ENCODE peak calls at places on chromosome 2, in six cellular contexts. Y is cardiac muscle cell, V is psoas muscle, U is lower lobe of right lung, T is endothelial cell of umbilical vein, F is ascending aorta. J is an unnamed sample.

GRCh38 chr2:157439792-157440186 is 4.1 kb downstream of the CYTIP start:
- DNase-seq in Y (no peak), U (no peak), T (no peak), V (no peak), F (no peak), J (no peak)

GRCh38 chr2:144449028-144449406 is 70.9 kb downstream of the ZEB2 start:
- DNase-seq in Y (no peak), T (no peak), F (peak; percentile 75), U (no peak), V (peak; percentile 74), J (no peak)

GRCh38 chr2:145551661-145552060 is 1031.7 kb upstream of the ZEB2 start:
- DNase-seq in Y (no peak), U (no peak), F (no peak), T (no peak), V (no peak), J (no peak)

GRCh38 chr2:47512581-47513083 is 109.7 kb downstream of the MSH2 start:
- DNase-seq in Y (peak; percentile 30), V (no peak), U (no peak), F (no peak), T (peak; percentile 28), J (no peak)

GRCh38 chr2:52658598-52658997 is 1109.0 kb upstream of the CHAC2 start:
- DNase-seq in V (no peak), Y (peak; percentile 82), U (no peak), F (no peak), T (peak; percentile 82), J (no peak)

GRCh38 chr2:240891492-240892340 is 4.2 kb downstream of the MAB21L4 start:
- DNase-seq in T (no peak), U (no peak), Y (no peak), F (no peak), V (peak; percentile 39), J (no peak)

GRCh38 chr2:234481301-234481700 is 15.6 kb downstream of the ARL4C start:
- DNase-seq in U (no peak), F (no peak), T (no peak), V (no peak), Y (no peak), J (no peak)

GRCh38 chr2:229296016-229296415 is 24.9 kb upstream of the PID1 start:
- DNase-seq in Y (peak; percentile 88), T (no peak), U (no peak), F (no peak), V (no peak), J (no peak)

GRCh38 chr2:216833076-216833475 is 26.8 kb downstream of the TNP1 start:
- DNase-seq in V (peak; percentile 66), Y (no peak), U (no peak), F (no peak), T (no peak), J (no peak)

GRCh38 chr2:81650048-81650971 is 1345.8 kb upstream of the LRRTM1 start:
- DNase-seq in T (no peak), F (no peak), U (no peak), Y (peak; percentile 9), V (no peak), J (no peak)

GRCh38 chr2:78644849-78645248 is 380.7 kb upstream of the REG3G start:
- DNase-seq in T (no peak), F (no peak), Y (no peak), U (no peak), V (no peak), J (no peak)

GRCh38 chr2:116879646-116880045 is 934.8 kb upstream of the DDX18 start:
- DNase-seq in U (no peak), F (no peak), T (no peak), Y (no peak), V (no peak), J (no peak)

GRCh38 chr2:68837164-68837860 is 33.9 kb downstream of the BMP10 start:
- DNase-seq in T (peak; percentile 73), Y (peak; percentile 77), U (peak; percentile 91), V (peak; percentile 73), F (peak; percentile 76), J (peak; percentile 36)

GRCh38 chr2:128444044-128444771 is 125.5 kb upstream of the HS6ST1 start:
- DNase-seq in T (no peak), F (peak; percentile 43), Y (no peak), U (no peak), V (no peak), J (no peak)

GRCh38 chr2:165067958-165068612 is 112.8 kb upstream of the SLC38A11 start:
- DNase-seq in U (no peak), Y (peak; percentile 67), V (no peak), T (peak; percentile 2), F (no peak), J (no peak)

GRCh38 chr2:207734636-207735512 is 23.4 kb downstream of the CCNYL1 start:
- DNase-seq in F (no peak), Y (no peak), U (no peak), V (no peak), T (no peak), J (no peak)

GRCh38 chr2:187548658-187549057 is 5.6 kb downstream of the TFPI start:
- DNase-seq in U (no peak), F (no peak), V (no peak), T (no peak), Y (no peak), J (no peak)

GRCh38 chr2:205712508-205712907 is 30.2 kb downstream of the NRP2 start:
- DNase-seq in F (no peak), U (no peak), V (no peak), T (peak; percentile 68), Y (peak; percentile 30), J (no peak)

GRCh38 chr2:18940184-18940583 is 350.8 kb upstream of the NT5C1B start:
- DNase-seq in T (no peak), F (no peak), Y (no peak), V (no peak), U (no peak), J (no peak)

GRCh38 chr2:240435457-240435954 is at the start of gene GPC1:
- DNase-seq in F (peak; percentile 84), T (peak; percentile 12), U (peak; percentile 80), Y (peak; percentile 90), V (peak; percentile 88), J (no peak)

GRCh38 chr2:33848486-33848885 is 249.4 kb upstream of the FAM98A start:
- DNase-seq in U (no peak), T (no peak), Y (no peak), V (no peak), F (no peak), J (no peak)

GRCh38 chr2:148640767-148641166 is 3.8 kb upstream of the EPC2 start:
- DNase-seq in T (no peak), F (no peak), Y (peak; percentile 48), U (no peak), V (no peak), J (no peak)

GRCh38 chr2:232024457-232024856 is 62.9 kb downstream of the DIS3L2 start:
- DNase-seq in T (no peak), U (no peak), F (no peak), V (no peak), Y (no peak), J (no peak)

GRCh38 chr2:38301340-38301968 is 75.6 kb downstream of the ATL2 start:
- DNase-seq in Y (no peak), T (no peak), V (peak; percentile 59), F (no peak), U (no peak), J (no peak)

GRCh38 chr2:127641846-127642510 is 4.0 kb upstream of the GPR17 start:
- DNase-seq in F (no peak), V (no peak), T (no peak), U (no peak), Y (no peak), J (peak; percentile 58)

GRCh38 chr2:69579561-69579960 is 64.0 kb downstream of the AAK1 start:
- DNase-seq in V (no peak), F (no peak), T (no peak), Y (no peak), U (no peak), J (no peak)

GRCh38 chr2:196059491-196059960 is 9.1 kb downstream of the DNAH7 start:
- DNase-seq in F (no peak), U (no peak), T (peak; percentile 6), Y (peak; percentile 2), V (no peak), J (no peak)

GRCh38 chr2:207362716-207363115 is 167.0 kb upstream of the CREB1 start:
- DNase-seq in F (no peak), T (no peak), V (no peak), Y (peak; percentile 61), U (no peak), J (no peak)

GRCh38 chr2:54479422-54479821 is 23.3 kb downstream of the SPTBN1 start:
- DNase-seq in U (no peak), V (no peak), Y (peak; percentile 86), F (no peak), T (peak; percentile 22), J (no peak)

DNA sequence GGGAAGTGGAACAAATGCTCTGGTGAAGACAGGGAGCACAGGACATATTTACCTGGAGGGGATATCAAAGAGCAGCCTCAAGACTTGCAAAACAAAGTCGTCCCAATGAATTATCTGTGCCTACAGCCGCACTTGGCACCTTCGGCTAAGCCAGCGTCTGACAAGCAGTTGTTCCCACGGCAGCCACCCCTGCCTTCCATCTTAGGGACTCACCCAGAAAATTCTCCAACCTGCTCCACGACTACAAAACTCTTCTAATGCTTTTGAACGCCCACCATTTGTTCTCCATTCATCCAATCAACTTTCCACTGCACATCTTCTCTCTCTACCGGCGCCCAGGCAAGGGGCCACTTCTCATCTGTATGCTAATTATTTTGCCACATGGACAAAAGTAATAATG is 7.0 kb downstream of the MYT1L start:
- DNase-seq in Y (no peak), T (no peak), V (no peak), F (no peak), U (no peak), J (no peak)
- H3K4me3 ChIP-seq in Y (no peak overlapping the region), T (no peak overlapping the region), V (no peak overlapping the region), F (no peak overlapping the region), U (no peak overlapping the region), J (no peak overlapping the region)

GRCh38 chr2:27038631-27039339 is 6.0 kb downstream of the TMEM214 start:
- DNase-seq in V (no peak), Y (no peak), F (no peak), T (no peak), U (no peak), J (no peak)

GRCh38 chr2:27039871-27040270 is 7.1 kb downstream of the TMEM214 start:
- DNase-seq in T (no peak), U (no peak), F (no peak), V (no peak), Y (no peak), J (no peak)

GRCh38 chr2:27039426-27039825 is 6.7 kb downstream of the TMEM214 start:
- DNase-seq in Y (no peak), F (no peak), V (no peak), U (no peak), T (no peak), J (no peak)

GRCh38 chr2:27040282-27040681 is 7.5 kb downstream of the TMEM214 start:
- DNase-seq in F (no peak), T (no peak), U (no peak), Y (no peak), V (no peak), J (no peak)

GRCh38 chr2:27038012-27038411 is 5.2 kb downstream of the TMEM214 start:
- DNase-seq in U (no peak), T (no peak), F (no peak), Y (no peak), V (no peak), J (no peak)
- H3K27ac ChIP-seq in U (no peak overlapping the region), T (no peak overlapping the region), F (no peak overlapping the region), Y (no peak overlapping the region), V (no peak overlapping the region), J (no peak overlapping the region)

GRCh38 chr2:201188449-201188848 is 5.5 kb downstream of the CASP10 start:
- DNase-seq in Y (no peak), F (no peak), U (no peak), V (no peak), T (no peak), J (no peak)
- H3K4me1 ChIP-seq in Y (no peaks in the 10 kb centered on the region), F (peaks cover 3% of the 10 kb centered on the region), U (peaks cover 49% of the 10 kb centered on the region), V (no peaks in the 10 kb centered on the region), T (peaks cover 50% of the 10 kb centered on the region), J (peaks cover 70% of the 10 kb centered on the region)

GRCh38 chr2:60843006-60843405 is 38.4 kb upstream of the REL start:
- DNase-seq in V (no peak), Y (no peak), F (no peak), T (no peak), U (no peak), J (no peak)
- H3K4me3 ChIP-seq in V (no peak overlapping the region), Y (no peak overlapping the region), F (no peak overlapping the region), T (no peak overlapping the region), U (no peak overlapping the region), J (no peak overlapping the region)

J was measured in CD8-positive, alpha-beta memory T cell.